ENCODE peak calls at places on chromosomes 4 and X, in six cellular contexts. R, J, W, H, X and C are unnamed samples.

GRCh38 chr4:16582526-16582925 is 315.9 kb downstream of the LDB2 start:
- DNase-seq in H (no peak), X (peak; percentile 54), R (no peak), J (no peak), W (peak; percentile 80), C (no peak)

GRCh38 chr4:44522761-44523445 is 74.3 kb upstream of the KCTD8 start:
- DNase-seq in H (no peak), X (no peak), R (no peak), J (no peak), W (no peak), C (peak; percentile 52)

GRCh38 chr4:28799696-28800095 is 1920.5 kb upstream of the PCDH7 start:
- DNase-seq in R (no peak), H (no peak), W (no peak), J (no peak), X (no peak), C (no peak)

GRCh38 chrX:637660-638481 is 7.3 kb downstream of the SHOX start:
- DNase-seq in W (no peak), H (no peak), J (no peak), X (peak; percentile 23), R (no peak), C (no peak)

GRCh38 chr4:8409271-8410065 is 31.1 kb downstream of the ACOX3 start:
- DNase-seq in W (no peak), H (no peak), X (no peak), J (peak; percentile 48), R (no peak), C (peak; percentile 3)

GRCh38 chr4:185721190-185721948 is 90.6 kb downstream of the SORBS2 start:
- DNase-seq in J (no peak), R (no peak), W (no peak), H (peak; percentile 38), X (no peak), C (no peak)

GRCh38 chr4:8837181-8837811 is 34.3 kb downstream of the HMX1 start:
- DNase-seq in X (peak; percentile 94), J (no peak), H (no peak), R (no peak), W (peak; percentile 43), C (no peak)

GRCh38 chr4:112931001-112931400 is 118.5 kb upstream of the ANK2 start:
- DNase-seq in R (no peak), H (no peak), W (no peak), J (no peak), X (no peak), C (no peak)

GRCh38 chrX:52082578-52082977 is 13.6 kb upstream of the MAGED4B start:
- DNase-seq in H (no peak), R (no peak), J (peak; percentile 32), X (no peak), W (no peak), C (peak; percentile 48)

GRCh38 chrX:150845091-150845490 is 53.4 kb downstream of the CD99L2 start:
- DNase-seq in H (no peak), J (no peak), R (no peak), W (no peak), X (no peak), C (no peak)

GRCh38 chrX:94400488-94400887 is 726.5 kb downstream of the FAM133A start:
- DNase-seq in J (no peak), H (peak; percentile 18), W (peak; percentile 34), R (no peak), X (no peak), C (peak; percentile 11)

GRCh38 chrX:104659037-104659744 is 93.2 kb downstream of the IL1RAPL2 start:
- DNase-seq in X (no peak), H (no peak), J (no peak), R (no peak), W (no peak), C (peak; percentile 62)

GRCh38 chr4:127732623-127733199 is 2.5 kb downstream of the SLC25A31 start:
- DNase-seq in J (peak; percentile 63), X (peak; percentile 53), W (peak; percentile 68), H (peak; percentile 32), R (peak; percentile 41), C (peak; percentile 77)

GRCh38 chr4:182240161-182241130 is 2.8 kb upstream of the TENM3 start:
- DNase-seq in H (peak; percentile 66), X (peak; percentile 26), J (peak; percentile 32), R (no peak), W (peak; percentile 43), C (no peak)

GRCh38 chrX:79564362-79564761 is 197.2 kb upstream of the ITM2A start:
- DNase-seq in H (no peak), J (no peak), X (no peak), R (no peak), W (no peak), C (no peak)

GRCh38 chr4:169335331-169335730 is 64.6 kb upstream of the SH3RF1 start:
- DNase-seq in H (peak; percentile 21), R (no peak), J (peak; percentile 50), X (no peak), W (no peak), C (peak; percentile 74)

GRCh38 chrX:118975831-118976598 is 1.6 kb downstream of the LONRF3 start:
- DNase-seq in R (no peak), W (peak; percentile 32), J (peak; percentile 50), H (peak; percentile 80), X (peak; percentile 44), C (peak; percentile 78)
- TF ChIP-seq EZH2 in R (no peak), W (peak; percentile 76), J (no peak), H (no peak), X (peak; percentile 49), C (no peak)

GRCh38 chrX:124540474-124540873 is 194.1 kb downstream of the SH2D1A start:
- DNase-seq in X (no peak), W (no peak), R (no peak), J (no peak), H (no peak), C (peak; percentile 84)

GRCh38 chrX:124529786-124530185 is 183.4 kb downstream of the SH2D1A start:
- DNase-seq in X (no peak), J (no peak), W (no peak), R (no peak), H (no peak), C (no peak)

GRCh38 chrX:124530803-124531202 is 184.4 kb downstream of the SH2D1A start:
- DNase-seq in R (no peak), X (no peak), J (no peak), W (no peak), H (no peak), C (no peak)

DNA sequence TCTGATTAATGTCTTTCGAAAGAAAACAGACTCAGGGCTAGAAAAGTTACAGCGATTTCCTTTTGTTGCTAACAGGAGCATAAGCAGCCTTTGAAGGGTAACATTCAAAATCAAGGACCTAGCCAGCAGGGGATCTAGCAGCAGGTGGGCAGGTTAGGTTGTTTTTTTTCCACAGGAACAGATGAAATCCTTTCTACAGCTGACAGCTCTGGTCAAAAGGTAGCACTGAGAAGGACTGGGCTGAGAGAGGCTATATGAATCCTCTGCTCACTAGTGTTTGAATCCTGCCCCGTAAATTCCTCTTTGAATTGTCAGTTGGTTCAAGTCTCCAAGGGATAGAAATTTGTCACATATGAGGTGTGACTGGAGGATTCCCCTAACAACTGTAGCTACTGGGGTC is 188.2 kb downstream of the SH2D1A start:
- DNase-seq in H (no peak), J (no peak), X (no peak), R (no peak), W (peak; percentile 41), C (no peak)
- H3K4me2 ChIP-seq in H (no peak overlapping the region), J (no peak overlapping the region), X (no peak overlapping the region), R (no peak overlapping the region), W (peak overlapping the region; percentile 53), C (no peak overlapping the region)

GRCh38 chrX:102654696-102655095 is 3.4 kb downstream of the GPRASP1 start:
- DNase-seq in H (no peak), R (no peak), J (no peak), X (no peak), W (no peak), C (no peak)

GRCh38 chrX:102658551-102658950 is 7.3 kb downstream of the GPRASP1 start:
- DNase-seq in W (no peak), X (no peak), J (peak; percentile 8), R (no peak), H (peak; percentile 14), C (no peak)

DNA sequence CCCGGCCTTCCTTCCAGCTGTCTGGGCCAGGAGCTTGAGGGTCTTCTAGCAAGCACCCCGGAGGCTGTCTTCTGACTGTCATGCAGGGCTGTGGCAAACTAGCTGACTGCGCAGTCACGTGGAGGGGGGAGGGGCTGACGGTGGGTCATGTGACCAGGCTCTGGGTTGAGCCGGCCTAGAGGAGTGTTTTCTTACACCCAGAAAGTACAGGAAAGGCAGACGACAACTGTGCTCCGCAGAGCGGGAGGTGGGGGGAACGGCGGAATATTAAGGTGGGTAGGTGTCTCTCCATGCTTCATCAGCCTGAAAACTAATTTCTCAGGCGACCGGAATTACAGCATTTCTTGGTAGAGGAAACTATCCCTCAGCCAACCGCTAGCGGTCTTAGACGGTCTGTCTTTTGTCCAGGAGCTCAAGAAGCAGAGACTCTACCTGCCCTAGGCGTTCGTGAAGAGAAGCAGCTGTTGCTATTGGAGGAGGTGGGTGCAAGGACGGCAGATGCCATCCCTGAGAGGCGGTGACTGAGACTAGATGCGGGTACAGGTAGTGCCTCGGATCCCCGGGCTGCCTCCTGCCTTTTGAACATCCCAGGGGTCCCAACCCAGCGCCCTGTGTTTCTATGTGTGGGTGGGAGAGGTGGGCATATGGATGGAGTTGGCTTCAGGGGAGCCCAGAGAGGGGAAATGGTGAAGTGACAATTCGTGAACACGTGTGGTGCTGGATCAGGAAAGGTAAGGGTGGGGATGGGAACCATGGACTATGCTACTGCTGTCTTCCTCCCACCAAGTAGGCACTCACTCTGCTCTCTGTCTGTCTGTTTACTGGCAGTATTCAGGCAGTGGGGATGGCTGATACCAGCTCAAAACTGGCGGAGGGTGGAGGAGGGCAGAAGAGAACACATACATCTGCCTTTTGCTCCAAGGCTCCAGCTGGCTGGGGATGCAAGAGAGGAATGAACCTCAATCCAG is 8.8 kb downstream of the GPRASP1 start:
- DNase-seq in J (peak; percentile 81), W (peak; percentile 75), H (peak; percentile 84), X (peak; percentile 80), R (no peak), C (no peak)
- TF ChIP-seq EZH2phosphoT487 in J (no peak), W (no peak), H (no peak), X (no peak), R (no peak), C (no peak)

DNA sequence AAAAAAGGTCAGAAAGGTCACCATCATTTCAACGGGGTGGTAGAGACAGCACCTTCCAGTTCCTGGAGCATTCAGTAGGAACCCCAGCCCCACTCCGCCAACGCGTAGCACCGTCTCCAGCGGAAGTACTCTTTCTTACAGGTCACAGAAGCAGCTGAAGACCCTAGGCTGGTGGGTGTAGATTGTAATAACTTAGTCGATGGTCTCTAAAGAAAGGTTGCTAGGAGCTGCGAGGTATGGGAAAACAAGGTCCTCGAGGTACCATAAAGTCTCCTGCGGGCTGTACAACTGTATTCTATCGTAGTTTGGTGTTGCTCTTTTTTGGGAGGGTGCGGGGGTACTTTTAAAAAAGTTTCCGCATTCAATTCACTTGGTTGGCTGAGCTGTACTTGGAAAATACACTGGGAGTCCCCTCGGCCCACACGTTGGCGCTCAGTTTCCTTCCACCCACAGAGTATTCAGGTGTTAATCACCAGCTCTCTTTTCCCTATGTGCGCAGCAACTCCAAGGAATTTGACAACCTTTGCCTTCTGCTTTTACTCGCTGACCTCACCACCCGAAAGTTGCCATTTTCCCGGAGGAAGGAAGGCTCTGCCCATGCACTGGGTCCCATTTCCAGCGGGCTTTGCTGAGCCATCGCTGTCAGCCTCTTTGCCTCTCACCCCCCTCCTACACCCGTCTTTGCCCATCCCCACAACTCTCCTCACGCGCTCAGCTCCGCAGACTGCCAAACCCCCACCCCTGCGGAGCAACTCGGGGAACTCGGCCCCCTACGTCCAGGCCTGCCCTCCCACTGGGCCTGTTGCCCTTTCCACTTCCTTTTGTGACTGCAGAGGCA is 4.8 kb upstream of the SOX3 start:
- DNase-seq in W (peak; percentile 37), J (no peak), H (no peak), X (peak; percentile 24), R (no peak), C (no peak)
- TF ChIP-seq EZH2 in W (no peak), J (no peak), H (peak; percentile 61), X (no peak), R (no peak), C (no peak)